ENCODE peak calls at places on chromosomes 7 and 10, in nine cellular contexts. S, H, G, Q, R, D, X, K and V are unnamed samples. For H3K27me3 and H3K4me1, the result is how much of the 10 kb centered on the place peaks cover.

GRCh38 chr7:130794619-130794922 is 60.6 kb upstream of the KLF14 start:
- DNase-seq in S (no peak), D (no peak), K (no peak), H (no peak), X (no peak), Q (no peak), G (no peak), R (no peak), V (no peak)

GRCh38 chr10:93456480-93456879 is 25.7 kb downstream of the MYOF start:
- DNase-seq in R (no peak), D (no peak), Q (no peak), H (no peak), S (no peak), G (peak), X (no peak), K (no peak), V (no peak)

GRCh38 chr10:62805139-62806092 is 896 bp downstream of the ADO start:
- DNase-seq in G (peak), R (no peak), K (peak), Q (peak), X (peak), S (no peak), H (peak), D (no peak), V (peak)

GRCh38 chr10:126618466-126618865 is 52.0 kb downstream of the C10orf90 start:
- DNase-seq in X (no peak), S (no peak), D (no peak), Q (no peak), K (no peak), R (no peak), G (no peak), H (no peak), V (no peak)

GRCh38 chr10:61961278-61961677 is 59.8 kb downstream of the ARID5B start:
- DNase-seq in G (no peak), D (no peak), X (peak), R (no peak), S (peak), K (no peak), H (no peak), Q (no peak), V (no peak)

GRCh38 chr7:36188266-36188665 is 35.2 kb downstream of the EEPD1 start:
- DNase-seq in D (no peak), X (no peak), Q (no peak), R (no peak), S (no peak), G (no peak), K (no peak), H (no peak), V (no peak)

GRCh38 chr10:306007-306406 is 170.8 kb downstream of the ZMYND11 start:
- DNase-seq in Q (no peak), S (no peak), G (no peak), D (no peak), H (peak), X (no peak), R (no peak), K (no peak), V (no peak)

GRCh38 chr10:3852147-3852904 is 67.3 kb upstream of the KLF6 start:
- DNase-seq in D (peak), R (peak), G (peak), S (no peak), X (no peak), H (no peak), K (no peak), Q (peak), V (peak)

GRCh38 chr7:34260282-34260681 is 354.9 kb downstream of the BMPER start:
- DNase-seq in Q (no peak), H (no peak), D (no peak), X (no peak), K (no peak), S (no peak), R (no peak), G (peak), V (no peak)

GRCh38 chr10:129844191-129844590 is 119.9 kb downstream of the EBF3 start:
- DNase-seq in X (no peak), G (no peak), R (no peak), Q (no peak), D (no peak), K (no peak), S (no peak), H (no peak), V (no peak)

GRCh38 chr7:144787127-144787526 is 48.7 kb downstream of the TPK1 start:
- DNase-seq in D (no peak), X (no peak), Q (no peak), R (no peak), K (no peak), S (peak), G (no peak), H (no peak), V (no peak)

GRCh38 chr7:128141683-128142195 is 99.3 kb upstream of the LEP start:
- DNase-seq in R (no peak), K (no peak), H (no peak), Q (no peak), X (no peak), S (no peak), G (no peak), D (no peak), V (no peak)
- H3K27me3 ChIP-seq in R (under half), K (half or more), H (under half), Q (under half), X (under half), S (under half), G (under half), D (under half), V (under half)

GRCh38 chr7:1909476-1909875 is 239.4 kb downstream of the ELFN1 start:
- DNase-seq in H (no peak), G (no peak), K (no peak), D (no peak), S (no peak), R (no peak), Q (no peak), X (no peak), V (no peak)
- H3K4me1 ChIP-seq in H (under half), G (under half), K (under half), D (under half), S (under half), R (under half), Q (under half), X (under half), V (under half)

GRCh38 chr7:135510603-135511183 is 791 bp upstream of the CNOT4 start:
- DNase-seq in S (no peak), R (no peak), G (peak), X (peak), K (peak), D (no peak), Q (no peak), H (peak), V (no peak)
- H3K27ac ChIP-seq in S (peak), R (peak), G (no peak), X (no peak), K (no peak), D (peak), Q (peak), H (no peak), V (peak)

GRCh38 chr10:75398630-75399460 is 2.7 kb downstream of the ZNF503 start:
- DNase-seq in Q (no peak), G (no peak), D (peak), K (peak), S (no peak), X (no peak), R (no peak), H (no peak), V (peak)
- H3K27me3 ChIP-seq in Q (under half), G (under half), D (under half), K (half or more), S (under half), X (under half), R (under half), H (under half), V (under half)

GRCh38 chr7:18496336-18496700 is 769 bp downstream of the HDAC9 start:
- DNase-seq in S (no peak), D (no peak), Q (no peak), H (no peak), K (no peak), R (no peak), G (no peak), X (no peak), V (no peak)
- H3K4me1 ChIP-seq in S (under half), D (half or more), Q (under half), H (under half), K (under half), R (under half), G (under half), X (under half), V (under half)